ENCODE peak calls at places on chromosomes 5 and 9, in eight cellular contexts. R is right cardiac atrium; F is frontal cortex; P is DMS153; L is GM19239; W is uterus; V is prostate gland; A is stimulated activated naive B cell treated with anti-CD40 and anti-IgM and Interleukin-4, amounts not matched to agents 10 μg/mL and 1 μg/mL and 100 μg/mL, for 72 hours. N is an unnamed sample.

GRCh38 chr5:171139227-171139626 is 169.8 kb upstream of the TLX3 start:
- DNase-seq in V (no peak), L (no peak), P (no peak), F (no peak), W (no peak), R (no peak), A (no peak), N (no peak)

GRCh38 chr5:144203750-144204596 is 33.3 kb downstream of the KCTD16 start:
- DNase-seq in F (peak; percentile 23), R (no peak), W (peak; percentile 37), A (no peak), V (peak; percentile 30), P (peak; percentile 30), L (no peak), N (no peak)

GRCh38 chr5:1021136-1021968 is 12.8 kb downstream of the NKD2 start:
- DNase-seq in A (no peak), V (no peak), P (no peak), F (no peak), R (peak; percentile 6), W (no peak), L (no peak), N (no peak)

GRCh38 chr5:5351288-5352089 is 71.0 kb upstream of the ICE1 start:
- DNase-seq in R (no peak), A (no peak), W (no peak), P (no peak), F (no peak), L (no peak), V (no peak), N (no peak)

GRCh38 chr9:121837113-121838010 is 185.9 kb downstream of the DAB2IP start:
- DNase-seq in A (no peak), R (no peak), V (no peak), W (peak; percentile 89), L (no peak), P (no peak), F (no peak), N (no peak)

GRCh38 chr5:174751154-174751990 is 27.0 kb downstream of the MSX2 start:
- DNase-seq in P (no peak), A (no peak), L (no peak), V (no peak), W (no peak), F (no peak), R (no peak), N (no peak)

GRCh38 chr9:29691758-29692407 is 2118.6 kb upstream of the C9orf72 start:
- DNase-seq in V (no peak), L (no peak), F (no peak), R (no peak), A (no peak), W (no peak), P (no peak), N (no peak)

GRCh38 chr5:115309751-115310370 is 13.4 kb upstream of the CCDC112 start:
- DNase-seq in V (no peak), A (no peak), P (no peak), L (no peak), R (no peak), W (no peak), F (no peak), N (no peak)

GRCh38 chr9:129256959-129257713 is 79.1 kb upstream of the IER5L start:
- DNase-seq in W (no peak), P (no peak), A (no peak), R (no peak), L (no peak), F (no peak), V (no peak), N (no peak)

GRCh38 chr9:105911104-105911911 is 217.0 kb downstream of the TMEM38B start:
- DNase-seq in F (no peak), L (no peak), A (no peak), W (no peak), P (no peak), R (no peak), V (no peak), N (no peak)

GRCh38 chr5:111550282-111551020 is 38.1 kb upstream of the STARD4 start:
- DNase-seq in R (peak; percentile 76), F (no peak), V (peak; percentile 84), A (peak; percentile 59), P (peak; percentile 1), W (peak; percentile 93), L (peak; percentile 43), N (peak; percentile 76)

GRCh38 chr5:159777049-159777448 is 139.2 kb upstream of the ADRA1B start:
- DNase-seq in V (no peak), A (no peak), R (no peak), P (no peak), W (no peak), F (no peak), L (no peak), N (no peak)

GRCh38 chr9:12658531-12659209 is 34.5 kb upstream of the TYRP1 start:
- DNase-seq in V (no peak), R (no peak), L (no peak), A (no peak), P (no peak), W (no peak), F (no peak), N (no peak)

GRCh38 chr9:127976943-127977871 is 3.6 kb downstream of the EEIG1 start:
- DNase-seq in L (no peak), V (no peak), W (no peak), F (no peak), R (no peak), A (no peak), P (no peak), N (no peak)

GRCh38 chr5:67998709-67999251 is 216.8 kb upstream of the PIK3R1 start:
- DNase-seq in W (peak; percentile 30), A (no peak), P (no peak), R (peak; percentile 78), V (peak; percentile 83), L (no peak), F (no peak), N (peak; percentile 65)

GRCh38 chr5:3596261-3596825 is 711 bp downstream of the IRX1 start:
- DNase-seq in W (no peak), P (no peak), A (no peak), L (no peak), V (no peak), R (no peak), F (peak; percentile 22), N (no peak)

GRCh38 chr5:154478752-154479159 is 729 bp upstream of the HAND1 start:
- DNase-seq in A (no peak), R (no peak), F (no peak), L (no peak), V (no peak), P (no peak), W (no peak), N (no peak)

GRCh38 chr5:66134407-66134843 is 9.7 kb upstream of the SREK1 start:
- DNase-seq in F (no peak), R (no peak), V (peak; percentile 6), P (no peak), W (no peak), L (no peak), A (no peak), N (no peak)

GRCh38 chr5:146213210-146213838 is 9.9 kb downstream of the RBM27 start:
- DNase-seq in R (no peak), P (no peak), L (no peak), W (no peak), F (no peak), A (no peak), V (no peak), N (no peak)

GRCh38 chr5:14775857-14776256 is 95.7 kb downstream of the ANKH start:
- DNase-seq in R (peak; percentile 42), A (no peak), P (peak; percentile 11), V (no peak), W (no peak), L (no peak), F (no peak), N (peak; percentile 34)

GRCh38 chr9:127112683-127113539 is 9.5 kb downstream of the ANGPTL2 start:
- DNase-seq in L (no peak), F (no peak), P (no peak), W (no peak), V (no peak), A (no peak), R (peak; percentile 61), N (peak; percentile 55)

GRCh38 chr5:95809414-95809960 is 13.0 kb downstream of the GLRX start:
- DNase-seq in V (no peak), L (no peak), F (no peak), P (no peak), R (no peak), A (no peak), W (no peak), N (no peak)

GRCh38 chr5:116799401-116799800 is 224.8 kb upstream of the SEMA6A start:
- DNase-seq in P (no peak), V (no peak), F (no peak), A (no peak), L (no peak), W (no peak), R (no peak), N (no peak)

GRCh38 chr9:88528356-88528755 is 6.6 kb upstream of the NXNL2 start:
- DNase-seq in V (no peak), F (no peak), W (peak; percentile 42), L (no peak), R (no peak), A (no peak), P (no peak), N (no peak)

GRCh38 chr9:85859751-85860150 is 81.2 kb upstream of the NAA35 start:
- DNase-seq in P (no peak), R (no peak), L (no peak), W (no peak), F (no peak), V (no peak), A (no peak), N (no peak)

GRCh38 chr9:116027096-116027495 is 126.5 kb upstream of the PAPPA start:
- DNase-seq in P (no peak), W (peak; percentile 15), A (no peak), L (no peak), R (no peak), V (no peak), F (no peak), N (no peak)

GRCh38 chr5:159003045-159004030 is 96.4 kb downstream of the EBF1 start:
- DNase-seq in V (no peak), F (no peak), W (no peak), P (peak; percentile 56), L (no peak), A (no peak), R (no peak), N (no peak)

GRCh38 chr5:78829811-78830499 is 155.2 kb downstream of the ARSB start:
- DNase-seq in A (no peak), R (peak; percentile 77), P (no peak), L (no peak), W (peak; percentile 76), F (no peak), V (no peak), N (no peak)

GRCh38 chr5:59732806-59733205 is 160.7 kb downstream of the PDE4D start:
- DNase-seq in V (no peak), F (no peak), A (no peak), W (no peak), P (no peak), L (no peak), R (no peak), N (no peak)

GRCh38 chr9:10208691-10209069 is 404.1 kb downstream of the PTPRD start:
- DNase-seq in P (no peak), W (no peak), V (no peak), R (no peak), L (no peak), A (no peak), F (no peak), N (no peak)

GRCh38 chr9:100652850-100653249 is 75.0 kb downstream of the CAVIN4 start:
- DNase-seq in L (no peak), W (no peak), F (no peak), R (no peak), P (no peak), V (no peak), A (no peak), N (no peak)

GRCh38 chr9:19127881-19128719 is 808 bp upstream of the PLIN2 start:
- DNase-seq in R (peak; percentile 57), F (no peak), W (peak; percentile 36), V (no peak), P (no peak), A (no peak), L (no peak), N (peak; percentile 32)

GRCh38 chr9:3150030-3150429 is 306.1 kb upstream of the PUM3 start:
- DNase-seq in F (no peak), R (no peak), A (no peak), L (no peak), P (no peak), W (no peak), V (no peak), N (no peak)